ENCODE peak calls at places on chromosomes 2 and 18, in four cellular contexts. One of them, this sample, is unnamed. For H3K4me1, the result is how much of the 10 kb centered on the place peaks cover.

GRCh38 chr18:62318613-62319012 is 6.5 kb upstream of the TNFRSF11A start:
- DNase-seq in A673: no peak
- DNase-seq in aorta: no peak
- DNase-seq in stomach: no peak
- DNase-seq in this sample: no peak

GRCh38 chr18:2906522-2907458 is 60.0 kb downstream of the EMILIN2 start:
- DNase-seq in A673: peak
- DNase-seq in aorta: peak
- DNase-seq in stomach: no peak
- DNase-seq in this sample: peak

GRCh38 chr2:167293172-167293781 is 405.0 kb downstream of the XIRP2 start:
- DNase-seq in A673: peak
- DNase-seq in aorta: no peak
- DNase-seq in stomach: no peak
- DNase-seq in this sample: no peak

GRCh38 chr2:1803217-1804115 is 59.2 kb upstream of the PXDN start:
- DNase-seq in A673: no peak
- DNase-seq in aorta: peak
- DNase-seq in stomach: no peak
- DNase-seq in this sample: no peak

GRCh38 chr18:66316708-66317107 is 287.2 kb downstream of the CDH19 start:
- DNase-seq in A673: no peak
- DNase-seq in aorta: no peak
- DNase-seq in stomach: no peak
- DNase-seq in this sample: no peak

GRCh38 chr2:186429095-186429494 is 57.0 kb upstream of the ZC3H15 start:
- DNase-seq in A673: no peak
- DNase-seq in aorta: no peak
- DNase-seq in stomach: no peak
- DNase-seq in this sample: no peak

GRCh38 chr2:216773072-216773471 is 77.7 kb upstream of the IGFBP5 start:
- DNase-seq in A673: no peak
- DNase-seq in aorta: peak
- DNase-seq in stomach: no peak
- DNase-seq in this sample: peak

GRCh38 chr2:226995625-226996041 is 159.8 kb downstream of the RHBDD1 start:
- DNase-seq in A673: no peak
- DNase-seq in aorta: peak
- DNase-seq in stomach: no peak
- DNase-seq in this sample: peak

GRCh38 chr2:222761888-222762287 is 90.4 kb downstream of the MOGAT1 start:
- DNase-seq in A673: no peak
- DNase-seq in aorta: no peak
- DNase-seq in stomach: no peak
- DNase-seq in this sample: no peak

GRCh38 chr2:10497797-10498251 is 49.7 kb upstream of the ODC1 start:
- DNase-seq in A673: peak
- DNase-seq in aorta: no peak
- DNase-seq in stomach: peak
- DNase-seq in this sample: peak

GRCh38 chr2:238065447-238065846 is 4.6 kb downstream of the SCLY start:
- DNase-seq in A673: no peak
- DNase-seq in aorta: no peak
- DNase-seq in stomach: no peak
- DNase-seq in this sample: no peak

GRCh38 chr2:238064376-238064775 is 3.6 kb downstream of the SCLY start:
- DNase-seq in A673: no peak
- DNase-seq in aorta: no peak
- DNase-seq in stomach: no peak
- DNase-seq in this sample: no peak

GRCh38 chr2:238067939-238068338 is 7.1 kb downstream of the SCLY start:
- DNase-seq in A673: no peak
- DNase-seq in aorta: no peak
- DNase-seq in stomach: no peak
- DNase-seq in this sample: no peak

GRCh38 chr2:238063414-238064189 is 2.8 kb downstream of the SCLY start:
- DNase-seq in A673: no peak
- DNase-seq in aorta: no peak
- DNase-seq in stomach: no peak
- DNase-seq in this sample: no peak

GRCh38 chr2:238066218-238066617 is 5.4 kb downstream of the SCLY start:
- DNase-seq in A673: no peak
- DNase-seq in aorta: no peak
- DNase-seq in stomach: no peak
- DNase-seq in this sample: no peak
- H3K4me1 ChIP-seq in A673: under half
- H3K4me1 ChIP-seq in aorta: under half
- H3K4me1 ChIP-seq in stomach: under half
- H3K4me1 ChIP-seq in this sample: under half

DNA sequence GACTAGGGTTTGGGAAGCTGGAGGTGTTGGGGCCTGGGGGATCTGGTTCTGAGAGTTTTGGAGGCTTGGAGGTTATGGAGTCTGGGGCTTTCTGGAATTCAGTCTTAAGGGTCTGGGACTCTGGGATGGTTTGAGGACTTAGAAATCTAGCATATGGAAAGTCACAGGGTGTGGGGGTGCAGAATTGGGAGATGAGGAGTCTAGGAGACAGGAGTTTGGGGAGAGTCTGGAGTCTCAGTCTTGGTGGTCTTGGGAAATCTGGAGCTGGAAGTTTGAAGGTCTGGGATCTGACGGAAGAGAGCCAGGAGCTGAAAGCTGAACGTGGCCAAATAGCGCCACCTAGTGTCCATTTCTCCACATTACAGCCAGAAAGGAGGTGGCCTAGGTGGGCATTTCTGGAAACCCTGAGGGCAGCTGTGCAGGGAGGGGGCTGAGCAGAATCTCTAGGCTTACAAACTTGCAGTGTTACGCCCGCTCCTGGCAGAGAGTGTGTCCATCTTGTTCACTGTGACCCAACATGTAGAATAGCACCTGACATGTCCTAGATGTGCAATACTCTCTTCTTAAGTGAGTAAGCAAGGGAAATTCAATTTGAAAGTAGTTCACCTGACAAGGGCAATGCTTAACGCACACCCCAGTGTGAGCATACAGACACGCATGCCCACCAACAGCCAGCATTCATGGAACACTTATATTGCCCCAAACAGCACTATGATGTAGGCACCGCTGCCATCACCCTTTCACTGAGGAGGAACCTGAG is 204.8 kb downstream of the TFCP2L1 start:
- DNase-seq in A673: peak
- DNase-seq in aorta: no peak
- DNase-seq in stomach: peak
- DNase-seq in this sample: peak
- H3K4me1 ChIP-seq in A673: under half
- H3K4me1 ChIP-seq in aorta: under half
- H3K4me1 ChIP-seq in stomach: under half
- H3K4me1 ChIP-seq in this sample: under half

GRCh38 chr2:45820048-45820447 is 168.6 kb downstream of the PRKCE start:
- DNase-seq in A673: no peak
- DNase-seq in aorta: no peak
- DNase-seq in stomach: no peak
- DNase-seq in this sample: no peak
- H3K4me1 ChIP-seq in A673: under half
- H3K4me1 ChIP-seq in aorta: under half
- H3K4me1 ChIP-seq in stomach: half or more
- H3K4me1 ChIP-seq in this sample: under half

DNA sequence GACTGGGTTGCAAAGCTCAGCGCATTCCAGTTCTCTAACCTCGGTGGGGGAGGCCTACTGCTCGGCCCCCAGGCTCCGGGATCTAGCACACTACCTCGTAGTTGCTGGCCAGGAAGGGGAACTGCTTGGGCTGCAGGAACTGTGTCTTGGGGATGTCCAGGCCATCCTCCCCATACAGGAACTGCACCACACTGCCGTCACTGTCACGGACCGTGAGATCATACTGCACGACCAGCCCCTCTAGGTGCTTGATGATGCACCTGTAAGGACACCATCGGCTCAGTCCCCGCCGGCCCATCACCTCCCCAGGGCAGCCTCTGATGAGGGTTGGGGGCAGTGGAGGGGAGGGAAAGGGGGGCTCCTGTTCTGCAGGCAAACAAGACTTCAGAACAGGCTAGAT is 61.6 kb downstream of the POLR1A start:
- DNase-seq in A673: no peak
- DNase-seq in aorta: no peak
- DNase-seq in stomach: no peak
- DNase-seq in this sample: no peak
- H3K4me1 ChIP-seq in A673: under half
- H3K4me1 ChIP-seq in aorta: under half
- H3K4me1 ChIP-seq in stomach: under half
- H3K4me1 ChIP-seq in this sample: under half

GRCh38 chr2:37582371-37582770 is 89.1 kb downstream of the CDC42EP3 start:
- DNase-seq in A673: no peak
- DNase-seq in aorta: no peak
- DNase-seq in stomach: no peak
- DNase-seq in this sample: no peak
- H3K4me1 ChIP-seq in A673: half or more
- H3K4me1 ChIP-seq in aorta: under half
- H3K4me1 ChIP-seq in stomach: under half
- H3K4me1 ChIP-seq in this sample: under half

GRCh38 chr2:199979841-199980628 is 24.7 kb downstream of the MAIP1 start:
- DNase-seq in A673: peak
- DNase-seq in aorta: peak
- DNase-seq in stomach: peak
- DNase-seq in this sample: peak

GRCh38 chr2:199973703-199974102 is 18.3 kb downstream of the MAIP1 start:
- DNase-seq in A673: peak
- DNase-seq in aorta: no peak
- DNase-seq in stomach: no peak
- DNase-seq in this sample: no peak

GRCh38 chr2:199979398-199979797 is 24.0 kb downstream of the MAIP1 start:
- DNase-seq in A673: no peak
- DNase-seq in aorta: no peak
- DNase-seq in stomach: no peak
- DNase-seq in this sample: no peak

GRCh38 chr2:199975297-199975895 is 20.0 kb downstream of the MAIP1 start:
- DNase-seq in A673: peak
- DNase-seq in aorta: no peak
- DNase-seq in stomach: no peak
- DNase-seq in this sample: no peak

GRCh38 chr2:199977984-199978415 is 22.6 kb downstream of the MAIP1 start:
- DNase-seq in A673: no peak
- DNase-seq in aorta: no peak
- DNase-seq in stomach: no peak
- DNase-seq in this sample: no peak
- H3K4me1 ChIP-seq in A673: under half
- H3K4me1 ChIP-seq in aorta: under half
- H3K4me1 ChIP-seq in stomach: under half
- H3K4me1 ChIP-seq in this sample: under half